ENCODE peak calls at places on chromosomes 11 and 22, in six cellular contexts. E is HepG2, H is HCT116, M is upper lobe of left lung, D is K562, K is Panc1. C is an unnamed sample.

GRCh38 chr11:44833221-44833620 is 106.5 kb downstream of the TSPAN18 start:
- ATAC-seq in M (no peak), E (no peak), H (no peak), K (no peak), D (no peak), C (no peak)

GRCh38 chr11:65016705-65017104 is 2.7 kb downstream of the ARL2 start:
- ATAC-seq in M (no peak), H (no peak), E (peak), D (no peak), K (no peak), C (no peak)

GRCh38 chr22:50717709-50718351 is 20.2 kb upstream of the ACR start:
- ATAC-seq in H (no peak), M (no peak), E (no peak), D (no peak), K (no peak), C (no peak)

GRCh38 chr22:27747396-27748256 is 53.9 kb downstream of the MN1 start:
- ATAC-seq in D (peak), H (peak), K (no peak), E (no peak), M (peak), C (peak)

GRCh38 chr11:82405392-82405791 is 328.3 kb downstream of the FAM181B start:
- ATAC-seq in M (no peak), D (no peak), E (no peak), K (no peak), H (no peak), C (no peak)

GRCh38 chr11:125170001-125170405 is 5.5 kb downstream of the PKNOX2 start:
- ATAC-seq in D (no peak), K (no peak), M (peak), H (no peak), E (no peak), C (no peak)

GRCh38 chr11:60872124-60872951 is 5.0 kb downstream of the ZP1 start:
- ATAC-seq in K (no peak), D (peak), H (no peak), E (peak), M (peak), C (peak)

GRCh38 chr11:64400667-64401066 is 41.7 kb downstream of the RPS6KA4 start:
- ATAC-seq in K (no peak), E (no peak), D (no peak), H (no peak), M (no peak), C (no peak)

GRCh38 chr11:76695133-76695532 is 24.6 kb upstream of the LRRC32 start:
- ATAC-seq in K (no peak), E (no peak), D (peak), M (no peak), H (peak), C (no peak)

GRCh38 chr11:7278314-7278917 is 26.7 kb downstream of the SYT9 start:
- ATAC-seq in E (peak), H (peak), D (peak), M (peak), K (peak), C (no peak)

GRCh38 chr11:28100665-28101064 is 7.3 kb downstream of the KIF18A start:
- ATAC-seq in M (no peak), E (no peak), K (no peak), H (no peak), D (no peak), C (no peak)

GRCh38 chr11:31493235-31493634 is 16.2 kb downstream of the IMMP1L start:
- ATAC-seq in D (no peak), E (no peak), M (no peak), K (no peak), H (no peak), C (no peak)

GRCh38 chr11:122099345-122100045 is 16.5 kb downstream of the BLID start:
- ATAC-seq in E (no peak), K (peak), M (peak), D (no peak), H (no peak), C (no peak)

GRCh38 chr22:31867386-31868153 is 76.8 kb upstream of the YWHAH start:
- ATAC-seq in H (no peak), E (no peak), D (peak), M (no peak), K (no peak), C (no peak)

GRCh38 chr11:130478204-130478701 is 29.8 kb downstream of the ADAMTS15 start:
- ATAC-seq in E (no peak), K (peak), D (no peak), H (peak), M (peak), C (peak)
- TF ChIP-seq POLR2AphosphoS5 in E (no peak), K (no peak), D (no peak), H (no peak), M (peak), C (peak)

DNA sequence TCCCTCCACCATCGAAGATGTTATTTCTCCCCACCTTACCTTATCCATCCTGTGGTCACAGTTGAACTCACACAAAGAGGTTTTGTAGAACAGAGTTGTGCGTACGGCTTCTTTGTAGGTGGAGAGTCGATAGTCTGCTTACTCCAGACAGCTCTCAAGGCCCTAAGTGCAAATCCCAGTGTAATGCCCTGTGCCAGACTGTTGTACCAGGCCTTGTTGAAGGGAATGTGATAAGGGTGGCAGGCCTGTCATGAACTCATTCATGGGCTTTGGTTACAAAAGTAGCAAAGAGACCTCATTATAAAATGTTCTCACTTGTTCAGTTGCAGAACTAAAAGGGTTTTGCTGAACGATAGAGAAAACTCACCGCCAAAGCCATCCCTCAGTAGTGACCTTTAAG is 288.7 kb upstream of the CADM1 start:
- ATAC-seq in D (no peak), H (no peak), M (no peak), K (no peak), E (no peak), C (no peak)
- H3K27ac ChIP-seq in D (no peak), H (no peak), M (no peak), K (no peak), E (no peak), C (no peak)

DNA sequence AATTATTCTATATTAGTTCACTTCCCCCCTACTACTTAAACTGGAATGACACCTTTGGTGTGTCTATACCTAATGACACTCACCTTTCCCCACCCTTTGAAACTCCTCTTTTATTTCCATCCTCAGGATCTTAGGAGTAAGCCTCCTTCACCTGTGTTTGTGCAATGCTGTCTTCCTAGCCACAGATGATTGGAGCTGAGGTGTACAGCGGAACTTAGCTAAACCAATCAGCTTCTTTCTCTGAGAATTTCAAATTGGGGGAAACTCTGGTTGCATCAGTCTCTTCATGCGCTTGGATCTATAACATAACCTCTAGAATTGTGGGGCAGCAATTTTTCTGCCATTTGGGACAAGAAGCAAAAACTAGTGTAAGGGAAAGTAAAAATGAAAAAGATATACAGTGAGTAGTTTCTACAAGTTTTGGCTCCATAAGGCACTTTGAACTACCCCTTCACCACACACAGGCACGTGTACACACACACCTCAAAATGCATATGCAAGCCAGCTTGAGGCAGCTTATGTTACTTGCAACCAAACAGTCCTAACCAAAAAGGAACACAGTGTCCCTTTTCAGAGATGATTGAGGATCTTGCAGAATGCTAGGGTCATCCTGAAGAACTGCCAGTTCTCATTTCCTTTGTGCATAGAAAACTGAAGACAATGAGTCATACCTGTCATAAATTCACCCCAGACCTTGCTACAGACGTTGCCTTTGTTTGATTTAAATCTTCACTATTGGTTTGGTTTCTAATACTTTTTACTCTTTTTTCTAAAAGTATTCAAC is 36.0 kb upstream of the LDLRAD3 start:
- ATAC-seq in M (peak), K (peak), H (peak), E (no peak), D (no peak), C (peak)
- TF ChIP-seq POLR2AphosphoS5 in M (peak), K (no peak), H (no peak), E (no peak), D (no peak), C (peak)

GRCh38 chr11:74020537-74020936 is 11.7 kb upstream of the UCP3 start:
- ATAC-seq in D (no peak), M (peak), K (no peak), H (no peak), E (no peak), C (no peak)
- H3K27ac ChIP-seq in D (no peak), M (peak), K (no peak), H (no peak), E (no peak), C (no peak)

GRCh38 chr11:35524780-35525179 is 636 bp downstream of the PAMR1 start:
- ATAC-seq in H (no peak), E (no peak), M (no peak), K (no peak), D (no peak), C (no peak)
- TF ChIP-seq POLR2AphosphoS5 in H (no peak), E (no peak), M (no peak), K (no peak), D (no peak), C (no peak)